ENCODE peak calls at places on chromosomes 5 and 9, in eight cellular contexts. E, P, L, A, T, X, V and N are unnamed samples.

GRCh38 chr5:172503925-172504730 is 49.8 kb upstream of the SH3PXD2B start:
- DNase-seq in E (peak), P (peak), L (peak), A (no peak), T (no peak), X (no peak), V (no peak), N (no peak)

GRCh38 chr9:23914431-23915003 is 88.5 kb upstream of the ELAVL2 start:
- DNase-seq in E (no peak), P (no peak), L (no peak), A (no peak), T (no peak), X (no peak), V (no peak), N (no peak)

GRCh38 chr9:5799314-5799713 is 33.6 kb downstream of the ERMP1 start:
- DNase-seq in E (no peak), P (no peak), L (peak), A (peak), T (peak), X (peak), V (no peak), N (peak)

GRCh38 chr5:180084638-180085561 is 13.3 kb upstream of the RNF130 start:
- DNase-seq in E (no peak), P (no peak), L (peak), A (no peak), T (peak), X (no peak), V (peak), N (no peak)

GRCh38 chr5:174327317-174327864 is 281.9 kb downstream of the NSG2 start:
- DNase-seq in E (peak), P (peak), L (peak), A (peak), T (peak), X (peak), V (peak), N (peak)

GRCh38 chr5:63131618-63132285 is 553.1 kb downstream of the LRRC70 start:
- DNase-seq in E (no peak), P (no peak), L (peak), A (peak), T (peak), X (peak), V (no peak), N (no peak)

GRCh38 chr9:134434896-134435506 is 108.7 kb downstream of the RXRA start:
- DNase-seq in E (peak), P (peak), L (peak), A (peak), T (peak), X (peak), V (peak), N (peak)

GRCh38 chr5:115460476-115460875 is 84.1 kb downstream of the FEM1C start:
- DNase-seq in E (peak), P (peak), L (peak), A (peak), T (peak), X (peak), V (no peak), N (no peak)

GRCh38 chr5:87282254-87282653 is 14.6 kb downstream of the RASA1 start:
- DNase-seq in E (no peak), P (no peak), L (no peak), A (no peak), T (no peak), X (no peak), V (no peak), N (no peak)